ENCODE peak calls at places on chromosome 15, in five cellular contexts. E is ovary, Q is right atrium auricular region, V is tibial artery, W is cardiac muscle cell. H is an unnamed sample.
A peak's percentile ranks its signal among the peaks of the same experiment; 100 is the strongest.

GRCh38 chr15:49145651-49146609 is 9.5 kb downstream of the COPS2 start:
- DNase-seq in E (no peak), Q (no peak), V (no peak), W (peak; percentile 77), H (peak; percentile 11)

GRCh38 chr15:33586791-33587697 is 276.3 kb downstream of the RYR3 start:
- DNase-seq in E (no peak), Q (no peak), V (no peak), W (no peak), H (no peak)

GRCh38 chr15:85646538-85647091 is 148.1 kb downstream of the KLHL25 start:
- DNase-seq in E (no peak), Q (no peak), V (no peak), W (no peak), H (peak; percentile 12)

GRCh38 chr15:58258501-58259274 is 120.5 kb downstream of the AQP9 start:
- DNase-seq in E (no peak), Q (no peak), V (no peak), W (no peak), H (no peak)

GRCh38 chr15:29708519-29708918 is 113.7 kb downstream of the TJP1 start:
- DNase-seq in E (no peak), Q (no peak), V (no peak), W (peak; percentile 33), H (no peak)

GRCh38 chr15:91853968-91854943 is 748 bp downstream of the SLCO3A1 start:
- DNase-seq in E (peak; percentile 63), Q (no peak), V (peak; percentile 33), W (peak; percentile 39), H (peak; percentile 70)

GRCh38 chr15:66701422-66702034 is 508 bp upstream of the SMAD6 start:
- DNase-seq in E (peak; percentile 73), Q (no peak), V (peak; percentile 52), W (no peak), H (peak; percentile 77)

GRCh38 chr15:90686435-90687218 is 30.5 kb upstream of the BLM start:
- DNase-seq in E (no peak), Q (no peak), V (no peak), W (no peak), H (no peak)

GRCh38 chr15:29035571-29036285 is 150.0 kb downstream of the APBA2 start:
- DNase-seq in E (no peak), Q (no peak), V (no peak), W (no peak), H (no peak)

GRCh38 chr15:28110416-28110975 is 11.4 kb upstream of the OCA2 start:
- DNase-seq in E (no peak), Q (no peak), V (peak; percentile 29), W (no peak), H (no peak)

GRCh38 chr15:97168704-97169475 is 791.6 kb upstream of the ARRDC4 start:
- DNase-seq in E (no peak), Q (no peak), V (no peak), W (no peak), H (peak; percentile 21)

GRCh38 chr15:93110502-93111040 is 21.6 kb upstream of the RGMA start:
- DNase-seq in E (no peak), Q (no peak), V (no peak), W (no peak), H (peak; percentile 47)

GRCh38 chr15:65088643-65089021 is 12.1 kb downstream of the KBTBD13 start:
- DNase-seq in E (no peak), Q (no peak), V (no peak), W (no peak), H (no peak)

GRCh38 chr15:48426047-48426446 is 94.8 kb downstream of the DUT start:
- DNase-seq in E (no peak), Q (no peak), V (no peak), W (no peak), H (no peak)

GRCh38 chr15:62846805-62847481 is 195.6 kb upstream of the TPM1 start:
- DNase-seq in E (no peak), Q (no peak), V (no peak), W (no peak), H (no peak)

GRCh38 chr15:65338366-65338765 is 33.9 kb downstream of the RNU5B-1 start:
- DNase-seq in E (no peak), Q (no peak), V (no peak), W (no peak), H (no peak)

GRCh38 chr15:40323953-40324937 is 753 bp downstream of the INAFM2 start:
- DNase-seq in E (peak; percentile 67), Q (no peak), V (no peak), W (no peak), H (no peak)

GRCh38 chr15:68418611-68419161 is 13.3 kb downstream of the ITGA11 start:
- DNase-seq in E (no peak), Q (peak; percentile 65), V (no peak), W (peak; percentile 86), H (peak; percentile 89)

GRCh38 chr15:89030311-89030710 is 57.9 kb upstream of the ABHD2 start:
- DNase-seq in E (no peak), Q (no peak), V (no peak), W (no peak), H (no peak)

GRCh38 chr15:79846539-79846938 is 50.3 kb downstream of the MTHFS start:
- DNase-seq in E (no peak), Q (no peak), V (no peak), W (no peak), H (no peak)

GRCh38 chr15:58243083-58243482 is 104.9 kb downstream of the AQP9 start:
- DNase-seq in E (no peak), Q (no peak), V (no peak), W (no peak), H (no peak)

GRCh38 chr15:93231994-93232393 is 143.0 kb upstream of the RGMA start:
- DNase-seq in E (no peak), Q (no peak), V (no peak), W (no peak), H (no peak)

GRCh38 chr15:79192462-79193036 is 90.0 kb upstream of the ANKRD34C start:
- DNase-seq in E (no peak), Q (no peak), V (no peak), W (no peak), H (no peak)

GRCh38 chr15:31262901-31263671 is 63.5 kb upstream of the KLF13 start:
- DNase-seq in E (peak; percentile 11), Q (peak; percentile 66), V (peak; percentile 49), W (peak; percentile 50), H (no peak)

GRCh38 chr15:51190424-51191068 is 95.8 kb upstream of the TNFAIP8L3 start:
- DNase-seq in E (no peak), Q (no peak), V (peak; percentile 42), W (no peak), H (no peak)

GRCh38 chr15:90557651-90558084 is 27.9 kb downstream of the CRTC3 start:
- DNase-seq in E (peak; percentile 88), Q (peak; percentile 95), V (peak; percentile 97), W (peak; percentile 93), H (peak; percentile 15)

GRCh38 chr15:99279290-99279689 is 28.0 kb downstream of the LRRC28 start:
- DNase-seq in E (no peak), Q (no peak), V (no peak), W (no peak), H (no peak)

GRCh38 chr15:84827246-84827645 is 10.1 kb downstream of the ALPK3 start:
- DNase-seq in E (no peak), Q (no peak), V (no peak), W (no peak), H (no peak)

DNA sequence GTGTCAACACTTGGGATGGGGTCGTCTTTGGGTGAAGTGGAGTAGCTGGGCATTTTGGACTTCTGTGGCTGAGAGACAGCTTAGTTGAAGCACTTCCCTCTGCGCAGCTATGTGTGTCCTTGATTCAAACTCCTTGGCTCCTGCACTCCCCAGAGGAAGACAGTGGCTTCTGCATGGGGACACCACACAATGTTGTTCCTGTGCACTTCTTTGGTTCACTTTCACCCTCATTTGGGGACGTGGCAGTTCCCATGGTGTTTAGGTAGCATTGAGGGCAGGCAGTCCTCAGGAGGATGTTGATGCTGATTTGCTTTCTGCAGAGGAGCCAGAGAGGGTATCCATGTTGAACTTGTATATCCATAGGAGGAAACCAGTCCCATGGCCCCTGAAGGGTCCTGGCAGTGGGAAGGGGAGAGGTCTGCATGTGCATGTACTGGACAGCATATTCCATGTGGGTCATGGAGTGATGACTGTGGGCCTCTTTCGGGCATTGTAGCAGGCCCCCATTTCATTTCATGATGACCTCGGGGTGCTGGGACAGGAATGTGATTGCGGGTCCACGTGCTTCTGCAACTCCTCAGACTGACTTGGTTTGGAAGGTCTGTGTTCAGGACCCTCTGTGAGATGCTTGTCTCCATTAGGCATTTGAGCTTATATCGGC is 135.4 kb downstream of the SNRPN start:
- DNase-seq in E (no peak), Q (peak; percentile 47), V (no peak), W (no peak), H (no peak)
- H3K9me3 ChIP-seq in E (peaks cover 97% of the 10 kb centered on the region), Q (peaks cover 92% of the 10 kb centered on the region), V (peaks cover 93% of the 10 kb centered on the region), W (no peaks in the 10 kb centered on the region), H (no peaks in the 10 kb centered on the region)

DNA sequence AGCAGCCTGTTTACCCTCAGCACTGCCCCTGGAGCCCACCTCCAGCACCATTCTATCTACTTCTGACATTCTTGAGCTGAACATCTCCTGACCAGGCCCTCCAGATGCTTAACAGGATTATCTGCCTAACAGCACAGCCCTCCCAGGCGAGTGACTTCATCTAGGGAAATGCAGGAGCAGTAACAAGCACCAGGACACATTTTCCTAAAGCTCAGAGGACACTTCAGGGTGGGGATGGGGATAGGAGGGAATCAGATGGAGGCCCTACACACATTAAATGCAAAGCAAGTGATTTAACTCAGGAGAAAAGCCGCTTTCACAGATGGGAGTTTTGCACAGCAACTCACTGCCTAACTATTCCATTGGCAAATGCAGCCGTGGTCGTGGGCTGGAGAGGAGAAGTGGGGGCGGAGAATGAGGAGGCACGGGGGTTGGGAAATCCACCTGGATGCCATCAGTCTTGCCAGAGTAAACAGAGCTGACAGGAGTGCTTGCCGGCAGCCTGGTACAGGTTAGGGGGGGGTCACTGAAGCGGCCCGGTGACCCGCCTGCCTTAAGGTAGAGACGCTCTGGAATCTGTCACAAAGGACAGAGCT is 21.3 kb upstream of the BNC1 start:
- DNase-seq in E (no peak), Q (no peak), V (no peak), W (peak; percentile 37), H (no peak)
- H3K4me3 ChIP-seq in E (no peak overlapping the region), Q (no peak overlapping the region), V (no peak overlapping the region), W (no peak overlapping the region), H (no peak overlapping the region)

GRCh38 chr15:74231475-74231874 is 4.7 kb upstream of the CCDC33 start:
- DNase-seq in E (no peak), Q (no peak), V (no peak), W (no peak), H (no peak)
- H3K27me3 ChIP-seq in E (no peaks in the 10 kb centered on the region), Q (no peaks in the 10 kb centered on the region), V (peaks cover 20% of the 10 kb centered on the region), W (no peaks in the 10 kb centered on the region), H (no peaks in the 10 kb centered on the region)

DNA sequence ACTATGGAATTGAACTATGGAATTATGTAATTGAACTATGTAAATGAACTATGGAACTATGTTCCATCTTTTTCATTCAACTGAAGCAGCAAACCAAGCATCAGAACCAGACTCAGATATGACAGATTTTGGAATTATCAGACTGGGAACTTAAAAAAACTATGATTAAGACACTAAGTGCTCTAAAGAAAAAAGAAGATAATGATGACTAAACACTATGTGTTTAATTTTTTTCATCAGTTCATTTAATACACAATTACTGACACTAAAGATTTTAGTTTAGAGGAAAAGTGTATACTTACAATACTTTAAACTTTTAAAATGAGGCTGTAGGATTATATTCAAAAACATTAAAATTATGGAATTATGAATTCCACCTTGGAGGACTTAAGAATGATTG is 15.3 kb downstream of the RFX7 start:
- DNase-seq in E (no peak), Q (no peak), V (no peak), W (no peak), H (no peak)
- H3K9me3 ChIP-seq in E (peaks cover 7% of the 10 kb centered on the region), Q (peaks cover 21% of the 10 kb centered on the region), V (peaks cover 11% of the 10 kb centered on the region), W (no peaks in the 10 kb centered on the region), H (peaks cover 62% of the 10 kb centered on the region)

GRCh38 chr15:38076806-38077205 is 142.4 kb downstream of the TMCO5A start:
- DNase-seq in E (no peak), Q (no peak), V (no peak), W (no peak), H (no peak)
- H3K4me3 ChIP-seq in E (no peak overlapping the region), Q (no peak overlapping the region), V (no peak overlapping the region), W (no peak overlapping the region), H (no peak overlapping the region)

H was measured in MG63.